ENCODE peak calls at places on chromosome 3, in six cellular contexts. G, P, X, F, R and J are unnamed samples.

GRCh38 chr3:157789162-157789561 is 285.9 kb upstream of the VEPH1 start:
- DNase-seq in R (no peak), P (peak; percentile 37), G (no peak), X (peak; percentile 80), F (no peak), J (no peak)

GRCh38 chr3:188064831-188065493 is 89.0 kb upstream of the LPP start:
- DNase-seq in G (no peak), X (no peak), P (no peak), R (no peak), F (no peak), J (no peak)

GRCh38 chr3:150589759-150590158 is 13.4 kb upstream of the SELENOT start:
- DNase-seq in R (no peak), G (no peak), P (no peak), X (no peak), F (no peak), J (no peak)

GRCh38 chr3:2516762-2517441 is 418.2 kb downstream of the CNTN4 start:
- DNase-seq in X (no peak), G (no peak), R (no peak), F (no peak), P (no peak), J (no peak)

GRCh38 chr3:14532691-14533456 is 7.3 kb downstream of the GRIP2 start:
- DNase-seq in G (no peak), F (no peak), P (peak; percentile 74), R (no peak), X (no peak), J (no peak)

GRCh38 chr3:107676469-107677309 is 153.9 kb downstream of the BBX start:
- DNase-seq in R (no peak), P (peak; percentile 34), X (peak; percentile 31), G (no peak), F (no peak), J (no peak)

GRCh38 chr3:80734955-80735354 is 967.2 kb upstream of the ROBO1 start:
- DNase-seq in X (no peak), P (no peak), R (no peak), G (no peak), F (no peak), J (no peak)

GRCh38 chr3:11228041-11228440 is 44.2 kb upstream of the ATG7 start:
- DNase-seq in P (no peak), G (no peak), R (no peak), X (no peak), F (no peak), J (no peak)

GRCh38 chr3:47577583-47578118 is 1.0 kb downstream of the CSPG5 start:
- DNase-seq in R (no peak), P (no peak), G (no peak), F (no peak), X (no peak), J (no peak)

GRCh38 chr3:5010706-5011554 is 31.7 kb downstream of the BHLHE40 start:
- DNase-seq in R (no peak), F (no peak), P (no peak), G (no peak), X (peak; percentile 27), J (no peak)

GRCh38 chr3:129344540-129345220 is 66.0 kb downstream of the HMCES start:
- DNase-seq in G (no peak), R (no peak), X (no peak), P (no peak), F (peak; percentile 21), J (no peak)

GRCh38 chr3:55370272-55370671 is 116.8 kb downstream of the WNT5A start:
- DNase-seq in X (no peak), F (no peak), P (no peak), R (no peak), G (no peak), J (no peak)

GRCh38 chr3:13567684-13568514 is 19.0 kb downstream of the FBLN2 start:
- DNase-seq in R (no peak), F (no peak), P (no peak), G (no peak), X (no peak), J (no peak)

GRCh38 chr3:55947406-55947805 is 460.3 kb upstream of the WNT5A start:
- DNase-seq in G (no peak), R (no peak), X (no peak), F (no peak), P (no peak), J (no peak)

GRCh38 chr3:55963611-55964010 is 476.5 kb upstream of the WNT5A start:
- DNase-seq in R (no peak), F (no peak), G (no peak), X (no peak), P (no peak), J (no peak)

GRCh38 chr3:150180349-150180748 is 209.7 kb upstream of the PFN2 start:
- DNase-seq in R (no peak), P (peak; percentile 34), G (no peak), X (no peak), F (no peak), J (peak; percentile 77)

GRCh38 chr3:47762233-47762632 is 19.5 kb downstream of the SMARCC1 start:
- DNase-seq in X (peak; percentile 33), P (peak; percentile 78), F (no peak), G (no peak), R (no peak), J (no peak)

GRCh38 chr3:116770815-116771450 is 61.4 kb downstream of the TUSC7 start:
- DNase-seq in P (peak; percentile 67), R (no peak), G (peak; percentile 74), X (peak; percentile 76), F (peak; percentile 27), J (peak; percentile 70)

GRCh38 chr3:186259612-186260383 is 102.2 kb downstream of the DGKG start:
- DNase-seq in G (peak; percentile 62), P (peak; percentile 78), R (peak; percentile 54), F (peak; percentile 72), X (peak; percentile 88), J (peak; percentile 28)